ENCODE peak calls at places on chromosomes 4 and X, in four cellular contexts. B is left lung, Q is PC-3, F is spleen. K is an unnamed sample.
A peak's percentile ranks its signal among the peaks of the same experiment; 100 is the strongest.

GRCh38 chr4:79249879-79250503 is 75.9 kb downstream of the NAA11 start:
- DNase-seq in Q (no peak), F (no peak), B (peak; percentile 39), K (no peak)

GRCh38 chr4:1171306-1172227 is 816 bp downstream of the SPON2 start:
- DNase-seq in F (peak; percentile 88), Q (no peak), B (peak; percentile 82), K (peak; percentile 62)

GRCh38 chr4:26557164-26557563 is 26.7 kb upstream of the TBC1D19 start:
- DNase-seq in F (no peak), B (no peak), Q (peak; percentile 20), K (no peak)

GRCh38 chrX:132967049-132967448 is 8.6 kb upstream of the HS6ST2 start:
- DNase-seq in F (no peak), B (no peak), Q (no peak), K (no peak)

GRCh38 chr4:121307441-121308327 is 73.1 kb downstream of the QRFPR start:
- DNase-seq in F (no peak), Q (peak; percentile 56), B (no peak), K (no peak)

GRCh38 chr4:82513382-82513781 is 48.4 kb downstream of the TMEM150C start:
- DNase-seq in Q (no peak), F (no peak), B (no peak), K (no peak)

GRCh38 chrX:110614596-110614995 is 181.0 kb downstream of the CHRDL1 start:
- DNase-seq in F (no peak), B (no peak), Q (no peak), K (no peak)

GRCh38 chr4:106450249-106450648 is 81.7 kb upstream of the GIMD1 start:
- DNase-seq in F (no peak), B (no peak), Q (no peak), K (no peak)

GRCh38 chrX:97315939-97316338 is 432.2 kb downstream of the RPA4 start:
- DNase-seq in Q (peak; percentile 21), F (no peak), B (no peak), K (no peak)

GRCh38 chr4:168859888-168860694 is 150.0 kb downstream of the CBR4 start:
- DNase-seq in Q (no peak), B (no peak), F (no peak), K (no peak)

GRCh38 chr4:1081689-1082040 is 31.7 kb downstream of the RNF212 start:
- DNase-seq in Q (no peak), B (no peak), F (no peak), K (no peak)

GRCh38 chrX:69387559-69388487 is 116.3 kb upstream of the NALF2 start:
- DNase-seq in B (no peak), Q (peak; percentile 48), F (no peak), K (peak; percentile 61)

GRCh38 chrX:131067846-131068745 is 9.9 kb downstream of the ARHGAP36 start:
- DNase-seq in B (no peak), Q (no peak), F (no peak), K (no peak)

GRCh38 chr4:15250021-15250441 is 177.8 kb upstream of the C1QTNF7 start:
- DNase-seq in B (no peak), Q (no peak), F (no peak), K (no peak)

GRCh38 chr4:185774815-185775684 is 36.9 kb downstream of the SORBS2 start:
- DNase-seq in B (no peak), F (no peak), Q (peak; percentile 66), K (peak; percentile 73)

GRCh38 chrX:63330681-63331080 is 20.5 kb downstream of the SPIN4 start:
- DNase-seq in F (no peak), Q (peak; percentile 56), B (no peak), K (peak; percentile 69)

GRCh38 chrX:50812995-50813842 is 775 bp downstream of the SHROOM4 start:
- DNase-seq in B (peak; percentile 84), Q (peak; percentile 5), F (peak; percentile 82), K (peak; percentile 69)

GRCh38 chrX:72714471-72714916 is 388 bp upstream of the PHKA1 start:
- DNase-seq in B (peak; percentile 59), Q (peak; percentile 73), F (peak; percentile 75), K (peak; percentile 73)

GRCh38 chr4:2138846-2139500 is 79.8 kb downstream of the NAT8L start:
- DNase-seq in Q (no peak), F (no peak), B (no peak), K (no peak)

GRCh38 chr4:102815981-102816380 is 11.4 kb downstream of the UBE2D3 start:
- DNase-seq in Q (peak; percentile 79), B (no peak), F (no peak), K (no peak)

GRCh38 chrX:130351567-130351966 is 11.8 kb downstream of the SLC25A14 start:
- DNase-seq in F (no peak), Q (no peak), B (no peak), K (no peak)

GRCh38 chrX:47662144-47662657 is 3.2 kb upstream of the UXT start:
- DNase-seq in F (no peak), B (no peak), Q (peak; percentile 63), K (no peak)

GRCh38 chr4:75432683-75433082 is 81.5 kb downstream of the RCHY1 start:
- DNase-seq in F (no peak), Q (peak; percentile 43), B (no peak), K (no peak)

GRCh38 chr4:158671915-158672806 is at the start of gene ETFDH:
- DNase-seq in B (peak; percentile 99), F (peak; percentile 100), Q (peak; percentile 96), K (peak; percentile 100)

GRCh38 chr4:158670975-158671664 is 567 bp downstream of the C4orf46 start:
- DNase-seq in F (peak; percentile 82), B (no peak), Q (peak; percentile 61), K (peak; percentile 69)

GRCh38 chr4:158673633-158674032 is 1.5 kb downstream of the ETFDH start:
- DNase-seq in F (no peak), B (no peak), Q (no peak), K (no peak)

GRCh38 chr4:158669310-158669709 is 2.4 kb downstream of the C4orf46 start:
- DNase-seq in F (no peak), B (no peak), Q (no peak), K (no peak)

GRCh38 chr4:158671665-158671914 is at the start of gene C4orf46:
- DNase-seq in F (no peak), B (no peak), Q (peak; percentile 5), K (no peak)
- TF ChIP-seq CTCF in F (no peak), B (no peak), Q (no peak), K (no peak)

DNA sequence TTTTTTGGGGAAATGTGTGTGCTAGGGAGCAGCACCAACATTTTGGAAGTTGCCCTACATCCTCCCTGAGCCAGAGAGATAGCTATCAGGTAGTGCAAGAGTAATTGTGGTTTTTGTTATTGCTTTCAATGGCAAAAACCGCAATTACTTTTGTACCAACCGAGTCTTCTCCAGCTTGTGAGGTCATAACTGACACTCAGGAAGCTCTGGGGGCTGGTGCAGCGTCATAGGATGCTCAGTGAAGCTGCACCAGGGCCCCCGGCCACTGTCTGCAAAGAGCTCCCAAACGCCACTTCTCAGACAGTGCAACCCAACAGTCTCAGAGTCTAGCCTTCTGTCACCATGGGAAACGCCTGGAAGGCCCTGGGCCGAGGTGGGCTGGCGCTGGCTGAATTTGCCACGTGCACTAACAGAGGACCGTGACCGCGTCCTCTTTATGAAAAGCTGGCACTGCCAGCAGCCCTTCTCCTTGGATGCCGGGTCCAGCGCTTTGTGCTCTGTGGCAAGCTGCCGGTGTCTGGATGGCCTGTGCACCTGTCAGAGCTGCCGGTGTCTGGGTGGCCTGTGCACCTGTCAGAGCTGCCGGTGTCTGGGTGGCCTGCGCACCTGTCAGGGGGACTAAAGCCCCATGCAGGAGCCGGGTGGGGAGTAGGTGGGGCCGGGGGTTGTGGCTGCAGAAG is 19.4 kb downstream of the SH3TC1 start:
- DNase-seq in B (peak; percentile 66), F (no peak), Q (no peak), K (no peak)
- H3K4me1 ChIP-seq in B (peaks cover 48% of the 10 kb centered on the region), F (no peaks in the 10 kb centered on the region), Q (no peaks in the 10 kb centered on the region), K (peaks cover 20% of the 10 kb centered on the region)

GRCh38 chrX:154367474-154368308 is 6.7 kb downstream of the FLNA start:
- DNase-seq in B (no peak), Q (no peak), F (no peak), K (no peak)

GRCh38 chrX:154366666-154367055 is 7.8 kb downstream of the FLNA start:
- DNase-seq in B (no peak), F (no peak), Q (no peak), K (no peak)

GRCh38 chrX:154365052-154365600 is 9.3 kb downstream of the FLNA start:
- DNase-seq in B (no peak), F (no peak), Q (no peak), K (no peak)

GRCh38 chrX:154363706-154364439 is 10.6 kb downstream of the FLNA start:
- DNase-seq in Q (no peak), F (no peak), B (no peak), K (no peak)

DNA sequence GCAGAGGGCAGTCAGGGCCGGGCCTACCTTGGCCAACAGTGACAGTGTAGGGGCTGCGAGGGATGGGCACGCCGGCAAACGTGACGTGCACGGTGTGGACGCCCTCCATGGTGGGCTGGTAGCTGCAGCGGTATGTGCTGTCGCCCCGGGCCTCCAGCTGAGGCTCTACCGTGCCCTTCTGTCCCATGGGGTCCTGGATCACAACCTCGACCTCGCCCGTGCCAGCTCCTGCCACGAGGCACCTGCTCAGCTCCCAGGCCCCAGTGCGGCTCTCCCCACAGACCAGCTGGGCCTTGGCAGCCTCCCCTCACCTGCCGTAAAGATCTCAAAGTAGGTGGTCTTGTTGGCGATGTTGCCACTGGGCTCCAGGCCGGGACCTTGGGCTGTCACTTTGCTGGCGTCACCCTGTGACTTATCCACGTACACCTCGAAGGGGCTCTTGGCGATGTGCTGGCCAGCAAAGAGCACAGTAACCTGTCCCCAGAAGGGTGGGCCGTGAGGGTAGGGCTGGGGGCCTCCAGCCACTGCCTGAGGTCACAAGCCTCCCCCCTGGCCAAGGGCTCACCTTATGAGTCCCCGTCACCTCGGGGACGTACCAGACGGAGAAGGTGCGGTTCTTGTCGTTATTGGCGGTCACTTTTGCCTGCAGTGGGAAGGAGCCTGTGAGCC is 8.3 kb downstream of the FLNA start:
- DNase-seq in Q (no peak), B (no peak), F (no peak), K (no peak)
- H3K9me3 ChIP-seq in Q (no peaks in the 10 kb centered on the region), B (no peaks in the 10 kb centered on the region), F (no peaks in the 10 kb centered on the region), K (no peaks in the 10 kb centered on the region)

GRCh38 chrX:115989686-115990085 is 180.9 kb upstream of the AGTR2 start:
- DNase-seq in F (no peak), B (no peak), Q (no peak), K (no peak)

GRCh38 chrX:115988825-115989224 is 181.7 kb upstream of the AGTR2 start:
- DNase-seq in F (no peak), B (no peak), Q (peak; percentile 37), K (no peak)
- TF ChIP-seq CTCF in F (no peak), B (no peak), Q (peak; percentile 64), K (peak; percentile 23)

GRCh38 chr4:124329134-124329533 is 383.4 kb downstream of the ANKRD50 start:
- DNase-seq in F (no peak), Q (no peak), B (no peak), K (no peak)

GRCh38 chr4:124334119-124334518 is 378.4 kb downstream of the ANKRD50 start:
- DNase-seq in F (no peak), B (no peak), Q (peak; percentile 83), K (no peak)

GRCh38 chr4:124337874-124338273 is 374.7 kb downstream of the ANKRD50 start:
- DNase-seq in F (no peak), Q (no peak), B (no peak), K (no peak)

GRCh38 chr4:124330045-124330444 is 382.5 kb downstream of the ANKRD50 start:
- DNase-seq in F (no peak), Q (no peak), B (no peak), K (no peak)

DNA sequence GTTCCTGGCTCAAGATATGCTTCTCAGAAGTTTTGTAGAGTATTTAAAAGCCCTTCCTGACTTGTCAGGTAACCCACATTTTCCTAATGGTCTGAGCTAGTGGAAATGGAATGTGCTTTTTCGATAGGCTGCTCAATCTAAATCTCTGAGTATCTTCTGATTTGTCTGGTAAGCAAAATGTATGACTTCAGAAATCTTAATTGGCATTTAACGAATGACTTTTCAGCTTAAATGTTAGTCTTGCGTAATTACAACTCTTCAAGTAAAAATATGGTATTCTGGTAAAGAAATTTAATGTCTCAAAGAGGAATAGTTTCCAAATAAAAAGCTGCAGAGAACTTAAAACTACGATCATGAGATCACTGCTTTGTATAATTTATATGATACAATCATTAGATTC is 379.1 kb downstream of the ANKRD50 start:
- DNase-seq in F (no peak), Q (no peak), B (no peak), K (no peak)
- H3K4me1 ChIP-seq in F (no peaks in the 10 kb centered on the region), Q (peaks cover 8% of the 10 kb centered on the region), B (peaks cover 11% of the 10 kb centered on the region), K (no peaks in the 10 kb centered on the region)

K was measured in upper lobe of right lung.